ENCODE peak calls at places on chromosomes 12 and 14, in nine cellular contexts. Y is neuronal stem cell; E is keratinocyte; F is tibial artery; B is MM.1S; O is adrenal gland; P is hepatocyte; Q is GM23338; A is CD8-positive, alpha-beta T cell. U is an unnamed sample.

GRCh38 chr14:104593241-104593701 is 11.3 kb downstream of the TMEM179 start:
- DNase-seq in Y (no peak), E (no peak), F (no peak), B (no peak), O (no peak), P (no peak), Q (peak; percentile 30), A (no peak), U (no peak)

GRCh38 chr12:128266559-128267245 is at the start of gene TMEM132C:
- DNase-seq in Y (no peak), E (no peak), F (no peak), B (no peak), O (no peak), P (peak; percentile 32), Q (peak; percentile 9), A (no peak), U (no peak)

GRCh38 chr12:90910958-90911357 is 44.0 kb downstream of the CCER1 start:
- DNase-seq in Y (no peak), E (no peak), F (no peak), B (no peak), O (no peak), P (no peak), Q (no peak), A (no peak), U (no peak)

GRCh38 chr12:13603951-13604350 is 377.5 kb downstream of the GRIN2B start:
- DNase-seq in Y (no peak), E (no peak), F (no peak), B (no peak), O (no peak), P (no peak), Q (no peak), A (no peak), U (no peak)

GRCh38 chr12:57733928-57734327 is 4.6 kb downstream of the AGAP2 start:
- DNase-seq in Y (no peak), E (no peak), F (no peak), B (no peak), O (peak; percentile 11), P (no peak), Q (no peak), A (no peak), U (no peak)

GRCh38 chr12:12817611-12818010 is 4.5 kb downstream of the DDX47 start:
- DNase-seq in Y (no peak), E (no peak), F (no peak), B (peak; percentile 72), O (no peak), P (no peak), Q (no peak), A (no peak), U (no peak)

GRCh38 chr14:56998728-56999127 is 188.4 kb upstream of the OTX2 start:
- DNase-seq in Y (no peak), E (no peak), F (no peak), B (no peak), O (no peak), P (no peak), Q (peak; percentile 69), A (no peak), U (no peak)

GRCh38 chr14:88248606-88249005 is 74.5 kb downstream of the KCNK10 start:
- DNase-seq in Y (no peak), E (no peak), F (no peak), B (no peak), O (no peak), P (peak; percentile 36), Q (no peak), A (no peak), U (no peak)

GRCh38 chr14:104664107-104664506 is 25.3 kb upstream of the INF2 start:
- DNase-seq in Y (no peak), E (no peak), F (no peak), B (no peak), O (no peak), P (no peak), Q (no peak), A (no peak), U (no peak)

GRCh38 chr12:55706840-55707671 is 648 bp downstream of the ITGA7 start:
- DNase-seq in Y (no peak), E (no peak), F (peak; percentile 77), B (no peak), O (no peak), P (peak; percentile 56), Q (peak; percentile 66), A (no peak), U (peak; percentile 68)

GRCh38 chr14:36717363-36717762 is 55.7 kb downstream of the PAX9 start:
- DNase-seq in Y (no peak), E (no peak), F (no peak), B (no peak), O (no peak), P (no peak), Q (peak; percentile 56), A (no peak), U (no peak)

DNA sequence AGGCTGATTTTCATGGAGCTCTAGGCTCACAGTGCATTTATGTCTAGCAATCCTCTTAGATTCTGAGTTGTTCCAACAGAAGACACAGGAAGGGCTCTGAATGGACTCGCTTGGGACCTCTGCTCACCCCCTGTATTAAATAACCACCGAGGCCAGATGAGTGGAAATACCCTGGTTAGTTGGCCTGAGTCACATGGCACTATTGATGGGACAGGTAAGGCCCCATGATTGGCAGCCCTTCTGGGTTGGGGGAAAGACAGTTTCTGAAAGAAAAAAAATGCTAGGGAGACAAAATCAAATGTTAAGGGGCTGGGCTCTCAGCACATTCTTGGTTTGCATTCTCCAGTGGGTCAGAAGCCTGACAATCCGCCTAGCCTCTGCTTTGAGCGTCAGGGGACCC is 14.8 kb downstream of the DGLUCY start:
- DNase-seq in Y (no peak), E (no peak), F (no peak), B (no peak), O (no peak), P (no peak), Q (no peak), A (no peak), U (no peak)
- H3K27ac ChIP-seq in Y (no peak overlapping the region), E (no peak overlapping the region), F (no peak overlapping the region), B (no peak overlapping the region), O (no peak overlapping the region), P (no peak overlapping the region), Q (no peak overlapping the region), A (no peak overlapping the region), U (peak overlapping the region; percentile 99)

GRCh38 chr12:110566993-110567392 is 16.1 kb downstream of the PPTC7 start:
- DNase-seq in Y (no peak), E (no peak), F (no peak), B (no peak), O (no peak), P (no peak), Q (no peak), A (no peak), U (no peak)
- H3K4me1 ChIP-seq in Y (peaks cover 2% of the 10 kb centered on the region), E (peaks cover 51% of the 10 kb centered on the region), F (peaks cover 42% of the 10 kb centered on the region), B (peaks cover 11% of the 10 kb centered on the region), O (peaks cover 44% of the 10 kb centered on the region), P (peaks cover 16% of the 10 kb centered on the region), Q (no peaks in the 10 kb centered on the region), A (peaks cover 40% of the 10 kb centered on the region), U (peaks cover 68% of the 10 kb centered on the region)

DNA sequence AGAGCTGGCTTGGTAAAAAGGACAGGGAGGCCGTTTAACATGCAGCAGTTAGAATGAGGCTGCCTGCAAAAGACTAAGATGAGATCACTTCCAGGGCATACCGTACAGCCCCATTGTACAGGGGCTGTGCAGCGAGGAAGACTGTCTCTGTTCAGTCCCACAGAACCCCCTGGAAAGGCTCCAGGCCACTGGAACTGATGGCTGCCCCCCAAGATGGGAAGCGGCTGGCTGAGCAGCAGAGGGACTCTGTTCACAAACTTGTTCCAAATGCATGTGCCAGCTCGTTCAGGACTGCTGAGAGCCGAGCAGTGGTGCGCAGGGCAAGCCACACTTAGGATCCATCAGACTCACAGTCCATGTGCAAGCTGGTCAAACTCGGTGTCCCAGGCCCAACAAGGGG is 82.9 kb downstream of the CHGA start:
- DNase-seq in Y (no peak), E (no peak), F (peak; percentile 75), B (no peak), O (no peak), P (no peak), Q (no peak), A (no peak), U (no peak)
- H3K27ac ChIP-seq in Y (no peak overlapping the region), E (no peak overlapping the region), F (peak overlapping the region; percentile 66), B (no peak overlapping the region), O (no peak overlapping the region), P (no peak overlapping the region), Q (no peak overlapping the region), A (no peak overlapping the region), U (no peak overlapping the region)

GRCh38 chr14:49975286-49975685 is 82.4 kb downstream of the ARF6 start:
- DNase-seq in Y (no peak), E (no peak), F (no peak), B (no peak), O (peak; percentile 69), P (peak; percentile 67), Q (no peak), A (no peak), U (no peak)
- H3K4me1 ChIP-seq in Y (peaks cover 3% of the 10 kb centered on the region), E (peaks cover 53% of the 10 kb centered on the region), F (peaks cover 55% of the 10 kb centered on the region), B (peaks cover 23% of the 10 kb centered on the region), O (peaks cover 44% of the 10 kb centered on the region), P (peaks cover 51% of the 10 kb centered on the region), Q (peaks cover 6% of the 10 kb centered on the region), A (peaks cover 74% of the 10 kb centered on the region), U (peaks cover 30% of the 10 kb centered on the region)

GRCh38 chr14:75328575-75328974 is 49.9 kb downstream of the FOS start:
- DNase-seq in Y (no peak), E (no peak), F (no peak), B (no peak), O (no peak), P (no peak), Q (no peak), A (no peak), U (no peak)

GRCh38 chr14:75335588-75335987 is 57.0 kb downstream of the FOS start:
- DNase-seq in Y (no peak), E (no peak), F (no peak), B (no peak), O (no peak), P (no peak), Q (no peak), A (no peak), U (no peak)

GRCh38 chr14:75339059-75339458 is 60.4 kb downstream of the FOS start:
- DNase-seq in Y (no peak), E (no peak), F (no peak), B (no peak), O (no peak), P (no peak), Q (no peak), A (no peak), U (no peak)

GRCh38 chr14:75333523-75334190 is 55.0 kb downstream of the FOS start:
- DNase-seq in Y (no peak), E (no peak), F (no peak), B (no peak), O (no peak), P (no peak), Q (no peak), A (peak; percentile 1), U (no peak)

GRCh38 chr14:75334191-75335051 is 55.8 kb downstream of the FOS start:
- DNase-seq in Y (no peak), E (no peak), F (no peak), B (peak; percentile 36), O (peak; percentile 70), P (no peak), Q (no peak), A (peak; percentile 47), U (no peak)
- H3K27ac ChIP-seq in Y (no peak overlapping the region), E (no peak overlapping the region), F (no peak overlapping the region), B (no peak overlapping the region), O (peak overlapping the region; percentile 77), P (peak overlapping the region; percentile 46), Q (no peak overlapping the region), A (peak overlapping the region; percentile 71), U (peak overlapping the region; percentile 57)

U was measured in gastrocnemius medialis.